ENCODE peak calls at places on chromosomes 16 and 17, in eight cellular contexts. One of them, this sample, is unnamed.

GRCh38 chr16:47204736-47205499 is 61.2 kb upstream of the NETO2 start:
- DNase-seq in transverse colon: no peak
- DNase-seq in suprapubic skin: no peak
- DNase-seq in GM12892: no peak
- DNase-seq in HL-60: no peak
- DNase-seq in GM23338: peak
- DNase-seq in Panc1: no peak
- DNase-seq in prostate gland: no peak
- DNase-seq in this sample: no peak

GRCh38 chr16:70553645-70554044 is 30.0 kb downstream of the SF3B3 start:
- DNase-seq in suprapubic skin: no peak
- DNase-seq in prostate gland: no peak
- DNase-seq in HL-60: no peak
- DNase-seq in GM12892: no peak
- DNase-seq in GM23338: no peak
- DNase-seq in Panc1: no peak
- DNase-seq in transverse colon: no peak
- DNase-seq in this sample: no peak

GRCh38 chr17:81493198-81494038 is 19.2 kb downstream of the ACTG1 start:
- DNase-seq in GM12892: no peak
- DNase-seq in Panc1: no peak
- DNase-seq in suprapubic skin: no peak
- DNase-seq in transverse colon: no peak
- DNase-seq in HL-60: no peak
- DNase-seq in prostate gland: no peak
- DNase-seq in GM23338: no peak
- DNase-seq in this sample: no peak

GRCh38 chr17:81903415-81903831 is 1.4 kb downstream of the NPB start:
- DNase-seq in HL-60: no peak
- DNase-seq in GM23338: no peak
- DNase-seq in suprapubic skin: no peak
- DNase-seq in prostate gland: no peak
- DNase-seq in transverse colon: no peak
- DNase-seq in GM12892: no peak
- DNase-seq in Panc1: no peak
- DNase-seq in this sample: no peak

GRCh38 chr17:44610871-44611270 is 45.4 kb upstream of the MEIOC start:
- DNase-seq in GM23338: no peak
- DNase-seq in GM12892: no peak
- DNase-seq in prostate gland: no peak
- DNase-seq in HL-60: peak
- DNase-seq in suprapubic skin: no peak
- DNase-seq in Panc1: no peak
- DNase-seq in transverse colon: no peak
- DNase-seq in this sample: no peak

GRCh38 chr17:59769891-59770290 is 62.4 kb downstream of the VMP1 start:
- DNase-seq in prostate gland: no peak
- DNase-seq in GM12892: no peak
- DNase-seq in GM23338: no peak
- DNase-seq in HL-60: no peak
- DNase-seq in Panc1: no peak
- DNase-seq in suprapubic skin: no peak
- DNase-seq in transverse colon: no peak
- DNase-seq in this sample: no peak

GRCh38 chr16:7086842-7087616 is 245.6 kb upstream of the RBFOX1 start:
- DNase-seq in GM23338: peak
- DNase-seq in GM12892: no peak
- DNase-seq in transverse colon: no peak
- DNase-seq in HL-60: peak
- DNase-seq in prostate gland: no peak
- DNase-seq in suprapubic skin: no peak
- DNase-seq in Panc1: no peak
- DNase-seq in this sample: no peak

GRCh38 chr17:40607641-40608040 is 40.0 kb downstream of the SMARCE1 start:
- DNase-seq in prostate gland: no peak
- DNase-seq in suprapubic skin: no peak
- DNase-seq in Panc1: no peak
- DNase-seq in transverse colon: no peak
- DNase-seq in GM23338: no peak
- DNase-seq in GM12892: no peak
- DNase-seq in HL-60: no peak
- DNase-seq in this sample: no peak

GRCh38 chr17:82732118-82732743 is 3.2 kb upstream of the FN3K start:
- DNase-seq in GM12892: no peak
- DNase-seq in Panc1: no peak
- DNase-seq in transverse colon: no peak
- DNase-seq in prostate gland: no peak
- DNase-seq in HL-60: no peak
- DNase-seq in GM23338: no peak
- DNase-seq in suprapubic skin: no peak
- DNase-seq in this sample: no peak

GRCh38 chr16:56869513-56870270 is 4.7 kb downstream of the SLC12A3 start:
- DNase-seq in GM12892: no peak
- DNase-seq in Panc1: no peak
- DNase-seq in GM23338: peak
- DNase-seq in suprapubic skin: no peak
- DNase-seq in transverse colon: peak
- DNase-seq in prostate gland: no peak
- DNase-seq in HL-60: peak
- DNase-seq in this sample: no peak

GRCh38 chr17:17082878-17083277 is 40.6 kb downstream of the MPRIP start:
- DNase-seq in HL-60: no peak
- DNase-seq in transverse colon: no peak
- DNase-seq in prostate gland: no peak
- DNase-seq in GM23338: no peak
- DNase-seq in suprapubic skin: no peak
- DNase-seq in GM12892: no peak
- DNase-seq in Panc1: no peak
- DNase-seq in this sample: no peak

GRCh38 chr16:2250652-2251280 is 621 bp downstream of the ECI1 start:
- DNase-seq in prostate gland: no peak
- DNase-seq in GM12892: no peak
- DNase-seq in transverse colon: peak
- DNase-seq in suprapubic skin: peak
- DNase-seq in Panc1: no peak
- DNase-seq in GM23338: peak
- DNase-seq in HL-60: peak
- DNase-seq in this sample: no peak

GRCh38 chr17:31134526-31134925 is 39.7 kb downstream of the NF1 start:
- DNase-seq in Panc1: no peak
- DNase-seq in transverse colon: no peak
- DNase-seq in suprapubic skin: no peak
- DNase-seq in prostate gland: no peak
- DNase-seq in HL-60: no peak
- DNase-seq in GM23338: no peak
- DNase-seq in GM12892: no peak
- DNase-seq in this sample: no peak

GRCh38 chr17:17515921-17516295 is 19.7 kb upstream of the RASD1 start:
- DNase-seq in suprapubic skin: no peak
- DNase-seq in HL-60: no peak
- DNase-seq in prostate gland: no peak
- DNase-seq in Panc1: no peak
- DNase-seq in GM23338: no peak
- DNase-seq in transverse colon: no peak
- DNase-seq in GM12892: no peak
- DNase-seq in this sample: no peak

GRCh38 chr17:9142772-9143494 is 121.6 kb downstream of the NTN1 start:
- DNase-seq in GM12892: no peak
- DNase-seq in prostate gland: no peak
- DNase-seq in Panc1: no peak
- DNase-seq in GM23338: no peak
- DNase-seq in transverse colon: no peak
- DNase-seq in HL-60: no peak
- DNase-seq in suprapubic skin: no peak
- DNase-seq in this sample: no peak

GRCh38 chr16:30983289-30983889 is 1.6 kb upstream of the HSD3B7 start:
- DNase-seq in transverse colon: no peak
- DNase-seq in HL-60: no peak
- DNase-seq in prostate gland: no peak
- DNase-seq in GM23338: no peak
- DNase-seq in Panc1: no peak
- DNase-seq in suprapubic skin: no peak
- DNase-seq in GM12892: no peak
- DNase-seq in this sample: no peak

GRCh38 chr17:48351916-48352332 is 78.1 kb downstream of the SKAP1 start:
- DNase-seq in transverse colon: no peak
- DNase-seq in Panc1: no peak
- DNase-seq in suprapubic skin: no peak
- DNase-seq in prostate gland: no peak
- DNase-seq in GM12892: no peak
- DNase-seq in HL-60: no peak
- DNase-seq in GM23338: peak
- DNase-seq in this sample: no peak

GRCh38 chr17:10349403-10349802 is 23.4 kb downstream of the MYH13 start:
- DNase-seq in transverse colon: no peak
- DNase-seq in GM23338: peak
- DNase-seq in GM12892: no peak
- DNase-seq in Panc1: no peak
- DNase-seq in HL-60: no peak
- DNase-seq in prostate gland: no peak
- DNase-seq in suprapubic skin: no peak
- DNase-seq in this sample: no peak

GRCh38 chr17:2854662-2855061 is 58.4 kb downstream of the RAP1GAP2 start:
- DNase-seq in prostate gland: no peak
- DNase-seq in suprapubic skin: no peak
- DNase-seq in Panc1: no peak
- DNase-seq in transverse colon: peak
- DNase-seq in HL-60: no peak
- DNase-seq in GM12892: no peak
- DNase-seq in GM23338: peak
- DNase-seq in this sample: no peak

GRCh38 chr17:74677558-74678466 is 34.9 kb downstream of the CD300LF start:
- DNase-seq in HL-60: no peak
- DNase-seq in GM23338: peak
- DNase-seq in Panc1: no peak
- DNase-seq in prostate gland: no peak
- DNase-seq in GM12892: no peak
- DNase-seq in transverse colon: no peak
- DNase-seq in suprapubic skin: no peak
- DNase-seq in this sample: no peak

GRCh38 chr17:75876938-75877751 is 1.2 kb downstream of the TRIM47 start:
- DNase-seq in suprapubic skin: peak
- DNase-seq in GM23338: peak
- DNase-seq in GM12892: no peak
- DNase-seq in prostate gland: peak
- DNase-seq in Panc1: no peak
- DNase-seq in HL-60: no peak
- DNase-seq in transverse colon: peak
- DNase-seq in this sample: peak

GRCh38 chr17:77441130-77441920 is 300.6 kb downstream of the SEC14L1 start:
- DNase-seq in Panc1: no peak
- DNase-seq in GM23338: no peak
- DNase-seq in suprapubic skin: no peak
- DNase-seq in prostate gland: no peak
- DNase-seq in HL-60: peak
- DNase-seq in GM12892: peak
- DNase-seq in transverse colon: peak
- DNase-seq in this sample: no peak
- TF ChIP-seq POLR2AphosphoS5 in Panc1: peak
- TF ChIP-seq POLR2AphosphoS5 in GM23338: no peak
- TF ChIP-seq POLR2AphosphoS5 in suprapubic skin: no peak
- TF ChIP-seq POLR2AphosphoS5 in prostate gland: no peak
- TF ChIP-seq POLR2AphosphoS5 in HL-60: peak
- TF ChIP-seq POLR2AphosphoS5 in GM12892: peak
- TF ChIP-seq POLR2AphosphoS5 in transverse colon: peak
- TF ChIP-seq POLR2AphosphoS5 in this sample: no peak

GRCh38 chr16:84647830-84648594 is at the start of gene KLHL36:
- DNase-seq in GM12892: peak
- DNase-seq in Panc1: no peak
- DNase-seq in HL-60: peak
- DNase-seq in transverse colon: peak
- DNase-seq in suprapubic skin: peak
- DNase-seq in prostate gland: peak
- DNase-seq in GM23338: peak
- DNase-seq in this sample: peak
- TF ChIP-seq POLR2AphosphoS5 in GM12892: no peak
- TF ChIP-seq POLR2AphosphoS5 in Panc1: no peak
- TF ChIP-seq POLR2AphosphoS5 in HL-60: no peak
- TF ChIP-seq POLR2AphosphoS5 in transverse colon: no peak
- TF ChIP-seq POLR2AphosphoS5 in suprapubic skin: no peak
- TF ChIP-seq POLR2AphosphoS5 in prostate gland: no peak
- TF ChIP-seq POLR2AphosphoS5 in GM23338: peak
- TF ChIP-seq POLR2AphosphoS5 in this sample: no peak

DNA sequence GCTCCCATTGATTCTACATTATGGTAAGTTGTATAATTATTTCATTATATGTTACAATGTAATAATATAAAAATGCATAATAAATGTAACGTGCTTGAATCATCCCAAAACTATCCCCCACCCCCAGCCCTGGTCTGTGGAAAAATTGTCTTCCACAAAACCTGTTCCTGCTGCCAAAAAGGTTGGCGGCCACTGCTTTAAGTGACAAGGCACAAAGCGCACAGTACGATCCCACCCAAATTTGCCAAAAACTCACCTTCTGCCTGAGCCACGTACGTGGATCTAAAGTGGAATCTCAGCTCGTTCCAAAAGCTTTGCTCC is 14.5 kb downstream of the CYB561 start:
- DNase-seq in HL-60: no peak
- DNase-seq in transverse colon: no peak
- DNase-seq in prostate gland: no peak
- DNase-seq in GM12892: no peak
- DNase-seq in GM23338: no peak
- DNase-seq in suprapubic skin: no peak
- DNase-seq in Panc1: no peak
- DNase-seq in this sample: no peak
- TF ChIP-seq POLR2AphosphoS5 in HL-60: no peak
- TF ChIP-seq POLR2AphosphoS5 in transverse colon: no peak
- TF ChIP-seq POLR2AphosphoS5 in prostate gland: no peak
- TF ChIP-seq POLR2AphosphoS5 in GM12892: no peak
- TF ChIP-seq POLR2AphosphoS5 in GM23338: no peak
- TF ChIP-seq POLR2AphosphoS5 in suprapubic skin: no peak
- TF ChIP-seq POLR2AphosphoS5 in Panc1: no peak
- TF ChIP-seq POLR2AphosphoS5 in this sample: no peak

DNA sequence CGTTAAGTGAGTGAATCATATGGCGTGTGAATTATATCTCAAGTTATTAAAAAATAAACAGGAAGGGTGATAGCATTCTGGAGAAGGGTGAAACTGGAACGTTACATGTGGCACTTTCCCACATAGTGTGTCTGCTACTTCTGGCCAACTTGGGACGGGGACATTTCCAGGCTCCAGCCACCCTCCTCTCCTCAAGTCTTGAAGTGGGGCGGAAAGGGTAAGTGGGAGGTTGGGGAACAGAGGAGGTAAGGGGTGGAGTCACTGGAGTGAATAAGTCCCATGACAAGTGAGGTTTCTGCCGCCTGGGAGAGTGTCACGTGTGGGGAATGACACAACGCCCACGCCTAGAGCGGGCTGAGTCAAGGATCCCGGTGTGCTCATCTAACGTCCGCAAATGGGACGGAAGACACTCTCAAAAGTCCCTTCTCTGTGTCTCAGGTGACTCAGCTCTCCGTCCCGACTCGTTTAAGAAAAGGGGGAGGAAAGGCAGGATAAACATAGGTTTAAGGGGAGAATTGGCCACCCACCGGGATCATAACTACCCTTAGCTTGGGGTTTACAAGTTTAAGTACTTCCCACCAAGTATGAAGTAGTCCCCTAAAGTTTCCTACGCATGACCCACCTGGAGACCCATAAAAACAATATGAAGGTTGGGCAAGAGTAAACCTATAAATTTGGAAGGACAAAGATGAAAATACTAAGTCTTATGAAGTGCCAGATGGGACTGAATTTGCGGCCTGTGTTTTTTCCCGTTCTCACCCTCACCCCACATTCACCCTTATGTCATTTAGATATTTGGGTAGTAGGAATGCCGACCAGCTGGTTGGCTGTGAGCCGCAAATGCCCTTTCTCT is 1.2 kb upstream of the SPAG9 start:
- DNase-seq in transverse colon: peak
- DNase-seq in HL-60: peak
- DNase-seq in GM23338: peak
- DNase-seq in Panc1: peak
- DNase-seq in suprapubic skin: peak
- DNase-seq in prostate gland: peak
- DNase-seq in GM12892: peak
- DNase-seq in this sample: peak
- TF ChIP-seq POLR2AphosphoS5 in transverse colon: peak
- TF ChIP-seq POLR2AphosphoS5 in HL-60: peak
- TF ChIP-seq POLR2AphosphoS5 in GM23338: no peak
- TF ChIP-seq POLR2AphosphoS5 in Panc1: peak
- TF ChIP-seq POLR2AphosphoS5 in suprapubic skin: peak
- TF ChIP-seq POLR2AphosphoS5 in prostate gland: peak
- TF ChIP-seq POLR2AphosphoS5 in GM12892: peak
- TF ChIP-seq POLR2AphosphoS5 in this sample: peak